ENCODE peak calls at places on chromosomes 11 and 22, in four cellular contexts. Y is left lung, P is RWPE1, J is H9. G is an unnamed sample.

GRCh38 chr11:128421577-128421976 is 165.8 kb downstream of the ETS1 start:
- DNase-seq in P (no peak), Y (no peak), J (no peak), G (no peak)

GRCh38 chr22:49998718-49999062 is 13.9 kb downstream of the IL17REL start:
- DNase-seq in J (no peak), P (no peak), Y (no peak), G (no peak)

GRCh38 chr11:100663583-100663982 is 23.5 kb upstream of the ARHGAP42 start:
- DNase-seq in Y (no peak), J (no peak), P (no peak), G (no peak)

GRCh38 chr22:30240541-30241417 is 5.8 kb downstream of the LIF start:
- DNase-seq in J (no peak), Y (no peak), P (no peak), G (no peak)

GRCh38 chr11:95641506-95641905 is 148.1 kb downstream of the FAM76B start:
- DNase-seq in P (no peak), Y (peak; percentile 38), J (no peak), G (no peak)

GRCh38 chr11:58788355-58789023 is 56.0 kb downstream of the GLYATL2 start:
- DNase-seq in J (peak; percentile 45), Y (no peak), P (peak; percentile 45), G (no peak)

GRCh38 chr22:30435674-30436126 is 10.1 kb downstream of the MTFP1 start:
- DNase-seq in Y (peak; percentile 57), P (no peak), J (no peak), G (no peak)

GRCh38 chr11:131744847-131745246 is 374.4 kb downstream of the NTM start:
- DNase-seq in P (no peak), J (no peak), Y (no peak), G (no peak)

GRCh38 chr22:45805413-45805812 is 133.8 kb downstream of the ATXN10 start:
- DNase-seq in P (no peak), J (no peak), Y (no peak), G (no peak)

GRCh38 chr11:2577071-2578005 is 122.5 kb downstream of the KCNQ1OT1 start:
- DNase-seq in Y (peak; percentile 29), J (peak; percentile 36), P (no peak), G (peak; percentile 11)

GRCh38 chr11:35040221-35040942 is 98.6 kb upstream of the CD44 start:
- DNase-seq in P (peak; percentile 89), J (no peak), Y (no peak), G (no peak)

GRCh38 chr22:49404020-49404419 is 423.7 kb downstream of the BRD1 start:
- DNase-seq in P (no peak), Y (no peak), J (peak; percentile 17), G (no peak)

GRCh38 chr22:38987171-38987895 is 5.2 kb downstream of the APOBEC3B start:
- DNase-seq in P (no peak), Y (no peak), J (no peak), G (no peak)

GRCh38 chr11:71339178-71339881 is 87.0 kb upstream of the SHANK2 start:
- DNase-seq in P (peak; percentile 64), J (no peak), Y (no peak), G (no peak)

GRCh38 chr11:102139081-102139498 is 28.8 kb downstream of the YAP1 start:
- DNase-seq in J (no peak), Y (no peak), P (peak; percentile 60), G (no peak)

GRCh38 chr22:21738081-21738480 is 2.5 kb upstream of the YPEL1 start:
- DNase-seq in J (no peak), Y (no peak), P (no peak), G (no peak)

GRCh38 chr11:78295347-78295746 is 106.6 kb downstream of the USP35 start:
- DNase-seq in P (no peak), J (no peak), Y (no peak), G (no peak)

GRCh38 chr11:83713701-83714100 is 427.5 kb upstream of the CCDC90B start:
- DNase-seq in P (no peak), J (no peak), Y (peak; percentile 34), G (no peak)

GRCh38 chr22:20180245-20180630 is 29.4 kb upstream of the CCDC188 start:
- DNase-seq in Y (no peak), J (no peak), P (no peak), G (no peak)

GRCh38 chr22:20178075-20178921 is 27.4 kb upstream of the CCDC188 start:
- DNase-seq in Y (no peak), J (no peak), P (no peak), G (no peak)

GRCh38 chr22:20178922-20179227 is 28.0 kb upstream of the CCDC188 start:
- DNase-seq in P (no peak), J (no peak), Y (no peak), G (no peak)

GRCh38 chr22:20180640-20181039 is 29.8 kb upstream of the CCDC188 start:
- DNase-seq in J (no peak), Y (no peak), P (no peak), G (no peak)

DNA sequence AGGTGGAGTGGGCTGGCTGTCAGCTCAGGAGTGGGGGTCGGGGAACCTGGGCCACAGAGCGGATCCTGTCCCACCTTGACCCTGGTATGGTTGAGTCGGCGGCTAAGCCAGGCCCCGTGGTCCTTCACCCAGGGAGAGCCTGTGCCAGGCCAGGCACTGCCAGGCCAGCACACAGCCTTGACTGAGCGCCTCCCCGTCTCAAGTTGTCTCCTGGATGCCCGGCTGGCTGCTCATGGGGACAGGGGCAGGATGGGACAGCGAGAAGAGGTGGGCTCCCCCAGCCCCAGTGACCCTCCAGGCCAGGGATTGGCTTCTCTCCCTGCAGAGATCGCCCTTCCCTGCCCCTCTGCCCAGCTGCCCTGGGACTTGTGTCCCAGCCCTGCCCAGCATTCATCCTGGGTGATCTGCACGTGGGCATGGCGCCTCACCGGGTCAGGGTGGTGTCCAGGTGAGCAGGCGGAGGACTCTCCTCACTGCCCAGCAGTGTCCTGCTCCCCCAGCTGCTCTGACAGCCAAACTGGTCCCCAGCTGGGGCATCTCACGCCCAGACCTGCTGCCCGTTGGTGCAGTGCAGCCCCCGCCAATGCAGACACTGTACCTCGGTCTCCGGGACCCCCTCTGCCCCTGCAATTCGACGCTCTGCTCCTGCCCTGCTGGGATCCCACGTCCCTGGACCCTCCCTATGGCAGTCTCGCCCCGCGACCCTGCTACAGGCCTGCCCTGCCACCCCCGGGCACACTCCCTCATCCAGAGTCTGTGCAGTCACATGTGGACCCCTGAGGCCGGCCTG is 28.8 kb upstream of the CCDC188 start:
- DNase-seq in J (no peak), Y (no peak), P (no peak), G (no peak)
- TF ChIP-seq CTCF in J (no peak), Y (no peak), P (no peak), G (no peak)

GRCh38 chr11:116774661-116775060 is 1.9 kb upstream of the BUD13 start:
- DNase-seq in Y (no peak), P (no peak), J (no peak), G (no peak)

GRCh38 chr11:116771935-116772334 is 852 bp downstream of the BUD13 start:
- DNase-seq in P (no peak), Y (no peak), J (no peak), G (no peak)

GRCh38 chr11:116773203-116774112 is 671 bp upstream of the BUD13 start:
- DNase-seq in J (no peak), P (peak; percentile 44), Y (no peak), G (no peak)

GRCh38 chr11:116775975-116776374 is 3.2 kb upstream of the BUD13 start:
- DNase-seq in P (no peak), J (no peak), Y (no peak), G (no peak)

GRCh38 chr11:116772443-116773202 is at the start of gene BUD13:
- DNase-seq in P (peak; percentile 88), J (peak; percentile 92), Y (peak; percentile 93), G (peak; percentile 96)
- TF ChIP-seq CTCF in P (no peak), J (no peak), Y (no peak), G (no peak)

GRCh38 chr11:134558916-134559616 is 147.0 kb upstream of the B3GAT1 start:
- DNase-seq in J (no peak), Y (no peak), P (no peak), G (no peak)
- TF ChIP-seq CTCF in J (peak; percentile 25), Y (no peak), P (no peak), G (no peak)

DNA sequence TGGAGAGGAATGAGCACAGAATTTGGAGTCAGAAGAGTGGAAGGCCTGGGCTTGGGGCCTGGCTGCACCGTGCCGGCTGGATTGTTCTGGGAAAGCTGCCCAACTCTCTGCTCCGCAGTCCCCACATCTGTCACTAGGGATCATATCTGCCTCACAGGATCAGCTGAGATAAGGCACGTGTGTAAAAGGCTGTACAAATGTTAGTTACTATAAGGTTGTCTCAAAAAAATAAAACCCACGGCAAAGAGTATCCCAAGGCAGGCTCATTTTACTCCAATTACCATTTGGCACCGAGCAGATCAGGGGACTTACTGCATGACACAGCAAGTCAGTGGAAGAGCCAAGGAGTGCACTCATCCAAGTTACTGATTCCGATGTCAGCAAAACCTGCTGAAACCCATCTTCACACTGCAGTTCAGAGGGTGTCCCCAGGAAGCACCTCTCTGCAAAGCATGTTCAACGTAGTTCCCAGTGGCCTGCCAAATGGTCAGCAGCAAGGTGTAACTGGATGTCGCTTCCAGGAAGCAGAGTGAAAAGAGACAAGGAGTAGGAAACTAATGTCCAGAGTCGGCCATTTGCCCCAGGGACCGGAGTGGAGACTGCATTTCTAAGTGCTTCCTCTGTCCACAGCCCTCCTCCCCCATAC is 18.1 kb upstream of the MRTFA start:
- DNase-seq in Y (no peak), P (peak; percentile 14), J (peak; percentile 42), G (no peak)
- TF ChIP-seq CTCF in Y (peak; percentile 32), P (peak; percentile 22), J (peak; percentile 53), G (no peak)

GRCh38 chr11:28529540-28530410 is 421.6 kb downstream of the METTL15 start:
- DNase-seq in P (peak; percentile 20), J (no peak), Y (no peak), G (no peak)
- TF ChIP-seq CTCF in P (peak; percentile 27), J (peak; percentile 73), Y (no peak), G (no peak)

DNA sequence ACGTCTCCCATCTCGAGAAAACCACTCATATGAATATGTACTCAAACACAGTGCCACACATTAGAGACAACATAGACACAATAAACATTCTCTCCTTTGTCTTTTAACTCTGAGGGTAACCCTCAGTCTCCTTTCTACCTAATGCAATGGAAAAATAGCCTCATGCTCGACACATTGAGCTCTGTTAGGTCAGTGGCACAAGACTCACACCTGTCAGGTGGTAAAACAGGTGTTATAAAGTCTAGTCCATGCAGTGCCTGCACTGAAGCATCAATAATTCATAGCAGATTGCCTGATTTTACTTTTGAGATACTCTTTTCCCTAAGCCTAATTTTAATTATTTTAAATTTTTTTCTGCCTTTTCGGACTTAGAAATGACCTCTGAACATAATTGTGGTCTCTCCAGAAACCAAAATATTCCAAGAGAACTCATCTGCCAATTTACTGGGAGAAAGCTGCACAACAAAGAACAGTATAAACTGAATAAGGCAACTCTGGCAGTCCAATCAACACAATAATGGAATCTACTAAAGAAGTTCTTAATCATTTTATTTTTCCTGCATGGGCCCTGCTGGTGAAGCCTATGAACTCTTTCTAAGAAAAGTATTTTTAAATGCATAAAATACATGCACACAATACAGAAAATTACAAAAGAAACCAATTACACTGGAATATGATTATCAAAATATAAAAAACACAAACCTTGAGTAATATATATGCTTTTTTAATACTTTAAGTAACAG is 9.9 kb downstream of the RDX start:
- DNase-seq in P (no peak), Y (no peak), J (no peak), G (no peak)
- TF ChIP-seq CTCF in P (no peak), Y (no peak), J (no peak), G (no peak)